ENCODE peak calls at places on chromosomes 2 and 18, in nine cellular contexts. One of them, this sample, is unnamed.

GRCh38 chr2:60555066-60555793 is 1.8 kb upstream of the BCL11A start:
- DNase-seq in HL-60: peak; percentile 89
- DNase-seq in progenitor cell of endocrine pancreas: peak; percentile 51
- DNase-seq in spleen: peak; percentile 91
- DNase-seq in Panc1: no peak
- DNase-seq in HFFc6: peak; percentile 70
- DNase-seq in cardiac muscle cell: peak; percentile 79
- DNase-seq in epithelial cell of proximal tubule: no peak
- DNase-seq in A549: peak; percentile 46
- DNase-seq in this sample: peak; percentile 45

GRCh38 chr2:104889261-104890091 is 35.6 kb downstream of the POU3F3 start:
- DNase-seq in HL-60: peak; percentile 86
- DNase-seq in progenitor cell of endocrine pancreas: no peak
- DNase-seq in spleen: no peak
- DNase-seq in Panc1: no peak
- DNase-seq in HFFc6: no peak
- DNase-seq in cardiac muscle cell: no peak
- DNase-seq in epithelial cell of proximal tubule: no peak
- DNase-seq in A549: no peak
- DNase-seq in this sample: no peak

GRCh38 chr2:99032786-99033185 is 96.8 kb upstream of the CRACDL start:
- DNase-seq in HL-60: no peak
- DNase-seq in progenitor cell of endocrine pancreas: no peak
- DNase-seq in spleen: no peak
- DNase-seq in Panc1: no peak
- DNase-seq in HFFc6: no peak
- DNase-seq in cardiac muscle cell: no peak
- DNase-seq in epithelial cell of proximal tubule: no peak
- DNase-seq in A549: no peak
- DNase-seq in this sample: no peak

GRCh38 chr2:167188596-167188967 is 300.3 kb downstream of the XIRP2 start:
- DNase-seq in HL-60: no peak
- DNase-seq in progenitor cell of endocrine pancreas: no peak
- DNase-seq in spleen: no peak
- DNase-seq in Panc1: no peak
- DNase-seq in HFFc6: no peak
- DNase-seq in cardiac muscle cell: no peak
- DNase-seq in epithelial cell of proximal tubule: no peak
- DNase-seq in A549: no peak
- DNase-seq in this sample: no peak

GRCh38 chr2:88737385-88737784 is 45.9 kb downstream of the RPIA start:
- DNase-seq in HL-60: no peak
- DNase-seq in progenitor cell of endocrine pancreas: no peak
- DNase-seq in spleen: no peak
- DNase-seq in Panc1: no peak
- DNase-seq in HFFc6: peak; percentile 9
- DNase-seq in cardiac muscle cell: peak; percentile 73
- DNase-seq in epithelial cell of proximal tubule: no peak
- DNase-seq in A549: no peak
- DNase-seq in this sample: no peak

GRCh38 chr2:168416555-168416954 is 39.5 kb upstream of the CERS6 start:
- DNase-seq in HL-60: no peak
- DNase-seq in progenitor cell of endocrine pancreas: no peak
- DNase-seq in spleen: no peak
- DNase-seq in Panc1: no peak
- DNase-seq in HFFc6: no peak
- DNase-seq in cardiac muscle cell: peak; percentile 50
- DNase-seq in epithelial cell of proximal tubule: no peak
- DNase-seq in A549: no peak
- DNase-seq in this sample: no peak

GRCh38 chr2:24820598-24821432 is 27.6 kb downstream of the CENPO start:
- DNase-seq in HL-60: no peak
- DNase-seq in progenitor cell of endocrine pancreas: no peak
- DNase-seq in spleen: peak; percentile 43
- DNase-seq in Panc1: no peak
- DNase-seq in HFFc6: no peak
- DNase-seq in cardiac muscle cell: no peak
- DNase-seq in epithelial cell of proximal tubule: no peak
- DNase-seq in A549: no peak
- DNase-seq in this sample: no peak

GRCh38 chr2:381181-381580 is 93.3 kb upstream of the ALKAL2 start:
- DNase-seq in HL-60: no peak
- DNase-seq in progenitor cell of endocrine pancreas: no peak
- DNase-seq in spleen: no peak
- DNase-seq in Panc1: no peak
- DNase-seq in HFFc6: no peak
- DNase-seq in cardiac muscle cell: no peak
- DNase-seq in epithelial cell of proximal tubule: no peak
- DNase-seq in A549: no peak
- DNase-seq in this sample: no peak

GRCh38 chr18:49207373-49207772 is 253.1 kb downstream of the DYM start:
- DNase-seq in HL-60: no peak
- DNase-seq in progenitor cell of endocrine pancreas: no peak
- DNase-seq in spleen: no peak
- DNase-seq in Panc1: no peak
- DNase-seq in HFFc6: peak; percentile 45
- DNase-seq in cardiac muscle cell: peak; percentile 10
- DNase-seq in epithelial cell of proximal tubule: peak; percentile 41
- DNase-seq in A549: no peak
- DNase-seq in this sample: no peak

GRCh38 chr2:226791056-226791486 is 8.5 kb downstream of the IRS1 start:
- DNase-seq in HL-60: peak; percentile 20
- DNase-seq in progenitor cell of endocrine pancreas: no peak
- DNase-seq in spleen: no peak
- DNase-seq in Panc1: no peak
- DNase-seq in HFFc6: peak; percentile 48
- DNase-seq in cardiac muscle cell: peak; percentile 78
- DNase-seq in epithelial cell of proximal tubule: no peak
- DNase-seq in A549: no peak
- DNase-seq in this sample: no peak

GRCh38 chr2:177397501-177398289 is 5.1 kb downstream of the AGPS start:
- DNase-seq in HL-60: no peak
- DNase-seq in progenitor cell of endocrine pancreas: no peak
- DNase-seq in spleen: no peak
- DNase-seq in Panc1: no peak
- DNase-seq in HFFc6: peak; percentile 96
- DNase-seq in cardiac muscle cell: peak; percentile 89
- DNase-seq in epithelial cell of proximal tubule: peak; percentile 69
- DNase-seq in A549: no peak
- DNase-seq in this sample: no peak

GRCh38 chr2:152500336-152500735 is 165.4 kb downstream of the FMNL2 start:
- DNase-seq in HL-60: no peak
- DNase-seq in progenitor cell of endocrine pancreas: no peak
- DNase-seq in spleen: no peak
- DNase-seq in Panc1: no peak
- DNase-seq in HFFc6: no peak
- DNase-seq in cardiac muscle cell: no peak
- DNase-seq in epithelial cell of proximal tubule: no peak
- DNase-seq in A549: no peak
- DNase-seq in this sample: no peak

DNA sequence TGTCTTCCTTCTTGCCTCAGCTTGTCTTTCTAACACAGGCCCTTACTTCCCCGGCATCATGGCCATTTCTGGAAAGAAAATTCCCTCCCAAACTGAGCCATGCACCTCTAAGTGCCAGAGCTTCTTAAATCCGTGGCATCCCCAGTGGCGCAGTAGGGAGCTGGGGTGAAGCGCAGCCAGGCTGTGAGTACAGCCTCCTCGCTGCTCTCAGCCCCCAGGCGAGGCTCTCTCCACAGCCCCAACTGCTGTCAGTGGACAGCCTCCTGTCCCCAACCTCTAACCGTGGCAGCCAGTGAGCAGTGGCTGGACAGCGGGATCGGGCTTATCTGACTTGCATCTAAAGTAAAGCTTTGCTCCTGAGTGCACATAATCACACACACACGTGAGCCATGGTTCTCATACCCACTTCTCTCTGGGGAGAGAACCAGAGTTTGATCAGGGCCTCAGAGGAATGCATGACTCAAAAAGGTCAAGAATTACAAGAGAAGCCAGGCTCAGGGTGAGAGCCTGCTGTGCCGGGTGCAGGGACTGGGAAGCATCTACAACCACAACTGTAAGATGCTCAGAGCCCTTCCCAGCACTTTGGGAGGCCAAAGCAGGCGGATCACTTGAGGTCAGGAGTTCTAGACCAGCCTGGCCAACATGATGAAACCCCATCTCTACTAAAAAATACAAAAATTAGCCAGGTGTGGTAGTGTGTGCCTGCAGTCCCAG is 50.7 kb downstream of the SFXN5 start:
- DNase-seq in HL-60: no peak
- DNase-seq in progenitor cell of endocrine pancreas: no peak
- DNase-seq in spleen: no peak
- DNase-seq in Panc1: peak; percentile 84
- DNase-seq in HFFc6: peak; percentile 71
- DNase-seq in cardiac muscle cell: peak; percentile 63
- DNase-seq in epithelial cell of proximal tubule: peak; percentile 22
- DNase-seq in A549: peak; percentile 23
- DNase-seq in this sample: no peak
- TF ChIP-seq CTCF in HL-60: no peak
- TF ChIP-seq CTCF in progenitor cell of endocrine pancreas: no peak
- TF ChIP-seq CTCF in spleen: no peak
- TF ChIP-seq CTCF in Panc1: no peak
- TF ChIP-seq CTCF in HFFc6: no peak
- TF ChIP-seq CTCF in cardiac muscle cell: no peak
- TF ChIP-seq CTCF in epithelial cell of proximal tubule: no peak
- TF ChIP-seq CTCF in A549: no peak
- TF ChIP-seq CTCF in this sample: no peak

GRCh38 chr2:86079981-86080911 is 25.4 kb downstream of the POLR1A start:
- DNase-seq in HL-60: peak; percentile 76
- DNase-seq in progenitor cell of endocrine pancreas: peak; percentile 60
- DNase-seq in spleen: peak; percentile 96
- DNase-seq in Panc1: peak; percentile 25
- DNase-seq in HFFc6: peak; percentile 64
- DNase-seq in cardiac muscle cell: peak; percentile 78
- DNase-seq in epithelial cell of proximal tubule: no peak
- DNase-seq in A549: peak; percentile 56
- DNase-seq in this sample: peak; percentile 85

GRCh38 chr2:86082768-86083167 is 22.9 kb downstream of the POLR1A start:
- DNase-seq in HL-60: no peak
- DNase-seq in progenitor cell of endocrine pancreas: no peak
- DNase-seq in spleen: no peak
- DNase-seq in Panc1: no peak
- DNase-seq in HFFc6: no peak
- DNase-seq in cardiac muscle cell: no peak
- DNase-seq in epithelial cell of proximal tubule: no peak
- DNase-seq in A549: no peak
- DNase-seq in this sample: no peak

GRCh38 chr2:86074811-86075210 is 30.9 kb downstream of the POLR1A start:
- DNase-seq in HL-60: no peak
- DNase-seq in progenitor cell of endocrine pancreas: no peak
- DNase-seq in spleen: no peak
- DNase-seq in Panc1: no peak
- DNase-seq in HFFc6: no peak
- DNase-seq in cardiac muscle cell: no peak
- DNase-seq in epithelial cell of proximal tubule: no peak
- DNase-seq in A549: no peak
- DNase-seq in this sample: no peak

GRCh38 chr2:86081724-86082123 is 24.0 kb downstream of the POLR1A start:
- DNase-seq in HL-60: no peak
- DNase-seq in progenitor cell of endocrine pancreas: no peak
- DNase-seq in spleen: no peak
- DNase-seq in Panc1: no peak
- DNase-seq in HFFc6: no peak
- DNase-seq in cardiac muscle cell: no peak
- DNase-seq in epithelial cell of proximal tubule: no peak
- DNase-seq in A549: no peak
- DNase-seq in this sample: no peak

DNA sequence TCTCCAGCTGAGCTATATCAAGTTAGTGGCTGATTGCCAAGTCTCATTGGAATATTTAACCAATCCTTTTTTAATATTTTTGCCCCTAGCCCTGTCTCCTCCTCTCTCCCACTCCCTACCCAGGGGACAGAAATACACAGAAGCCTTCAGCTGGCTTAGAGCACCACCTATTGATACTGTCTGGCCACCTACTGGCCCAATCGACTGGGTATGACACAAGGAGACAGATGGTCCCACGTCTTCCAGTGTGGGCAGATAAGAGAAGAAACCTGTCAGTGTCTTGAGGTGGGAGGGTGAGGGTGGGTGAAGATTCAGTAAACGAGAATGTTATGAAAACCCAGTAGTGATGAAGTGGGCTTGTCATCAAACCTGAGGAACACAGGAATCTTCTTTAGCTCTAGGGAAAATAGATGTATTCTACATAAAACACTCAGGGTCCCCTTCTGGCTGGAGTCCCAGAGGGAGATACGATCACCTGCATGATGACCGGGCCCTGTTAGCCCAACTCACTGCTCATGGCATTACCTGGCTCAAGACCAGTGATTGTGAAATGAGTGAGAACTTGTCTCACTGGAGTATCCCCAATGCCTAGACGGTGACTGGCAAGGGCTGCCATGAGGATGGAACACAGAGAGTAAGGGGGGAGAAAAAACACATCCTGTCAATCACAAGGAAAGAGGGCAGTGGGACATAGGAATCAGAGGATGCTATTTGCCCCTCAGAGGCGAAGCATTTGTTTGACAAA is 26.7 kb downstream of the POLR1A start:
- DNase-seq in HL-60: peak; percentile 31
- DNase-seq in progenitor cell of endocrine pancreas: no peak
- DNase-seq in spleen: no peak
- DNase-seq in Panc1: no peak
- DNase-seq in HFFc6: no peak
- DNase-seq in cardiac muscle cell: peak; percentile 71
- DNase-seq in epithelial cell of proximal tubule: no peak
- DNase-seq in A549: no peak
- DNase-seq in this sample: no peak
- TF ChIP-seq CTCF in HL-60: no peak
- TF ChIP-seq CTCF in progenitor cell of endocrine pancreas: peak; percentile 50
- TF ChIP-seq CTCF in spleen: peak; percentile 59
- TF ChIP-seq CTCF in Panc1: no peak
- TF ChIP-seq CTCF in HFFc6: peak; percentile 70
- TF ChIP-seq CTCF in cardiac muscle cell: peak; percentile 72
- TF ChIP-seq CTCF in epithelial cell of proximal tubule: peak; percentile 86
- TF ChIP-seq CTCF in A549: peak; percentile 92
- TF ChIP-seq CTCF in this sample: peak; percentile 54

GRCh38 chr2:41414486-41415230 is 633.2 kb upstream of the PKDCC start:
- DNase-seq in HL-60: peak; percentile 28
- DNase-seq in progenitor cell of endocrine pancreas: no peak
- DNase-seq in spleen: no peak
- DNase-seq in Panc1: no peak
- DNase-seq in HFFc6: no peak
- DNase-seq in cardiac muscle cell: peak; percentile 67
- DNase-seq in epithelial cell of proximal tubule: peak; percentile 12
- DNase-seq in A549: peak; percentile 3
- DNase-seq in this sample: peak; percentile 5
- TF ChIP-seq CTCF in HL-60: peak; percentile 16
- TF ChIP-seq CTCF in progenitor cell of endocrine pancreas: peak; percentile 54
- TF ChIP-seq CTCF in spleen: no peak
- TF ChIP-seq CTCF in Panc1: peak; percentile 58
- TF ChIP-seq CTCF in HFFc6: peak; percentile 44
- TF ChIP-seq CTCF in cardiac muscle cell: peak; percentile 67
- TF ChIP-seq CTCF in epithelial cell of proximal tubule: peak; percentile 77
- TF ChIP-seq CTCF in A549: peak; percentile 39
- TF ChIP-seq CTCF in this sample: peak; percentile 71

DNA sequence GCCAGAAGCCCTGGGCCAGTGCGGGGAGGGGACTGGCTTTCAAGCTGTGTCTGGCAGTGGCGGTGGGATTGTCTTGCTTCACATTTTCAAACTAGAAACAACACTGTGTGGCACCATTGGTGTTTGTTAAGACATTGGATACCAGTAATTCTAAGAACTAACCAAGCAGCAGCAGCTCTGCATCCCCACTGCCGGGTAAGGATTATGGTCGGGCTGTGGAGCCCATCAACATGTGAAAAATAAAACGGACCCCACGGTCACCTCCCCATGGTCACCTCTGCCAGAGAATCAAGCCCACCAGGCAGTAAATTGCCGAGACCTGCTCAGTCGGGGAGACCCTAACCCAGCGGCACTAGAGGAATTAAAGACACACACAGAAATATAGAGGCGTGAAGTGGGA is 65.3 kb downstream of the C18orf63 start:
- DNase-seq in HL-60: no peak
- DNase-seq in progenitor cell of endocrine pancreas: no peak
- DNase-seq in spleen: no peak
- DNase-seq in Panc1: no peak
- DNase-seq in HFFc6: no peak
- DNase-seq in cardiac muscle cell: no peak
- DNase-seq in epithelial cell of proximal tubule: no peak
- DNase-seq in A549: no peak
- DNase-seq in this sample: no peak
- TF ChIP-seq CTCF in HL-60: no peak
- TF ChIP-seq CTCF in progenitor cell of endocrine pancreas: no peak
- TF ChIP-seq CTCF in spleen: no peak
- TF ChIP-seq CTCF in Panc1: no peak
- TF ChIP-seq CTCF in HFFc6: no peak
- TF ChIP-seq CTCF in cardiac muscle cell: no peak
- TF ChIP-seq CTCF in epithelial cell of proximal tubule: no peak
- TF ChIP-seq CTCF in A549: no peak
- TF ChIP-seq CTCF in this sample: no peak